ENCODE peak calls at places on chromosome 1, in six cellular contexts. H is A549, B is K562, Z is HepG2, G is endothelial cell of umbilical vein, R is GM12878. C is an unnamed sample.

GRCh38 chr1:42456010-42456753 is at the start of the genes PPCS and ZMYND12:
- DNase-seq in Z (peak; percentile 74), R (peak; percentile 83), B (peak; percentile 87), H (peak; percentile 89), G (peak; percentile 88), C (peak; percentile 95)

GRCh38 chr1:55143686-55144085 is 71.5 kb downstream of the USP24 start:
- DNase-seq in G (no peak), R (no peak), H (peak; percentile 54), B (peak; percentile 33), Z (peak; percentile 56), C (peak; percentile 13)

GRCh38 chr1:172764378-172764777 is 105.5 kb downstream of the FASLG start:
- DNase-seq in H (no peak), R (no peak), Z (no peak), G (peak; percentile 67), B (no peak), C (no peak)

GRCh38 chr1:96598416-96599168 is 123.0 kb upstream of the PTBP2 start:
- DNase-seq in G (no peak), H (no peak), B (no peak), R (no peak), Z (no peak), C (no peak)

GRCh38 chr1:231605389-231606100 is 21.0 kb upstream of the DISC1 start:
- DNase-seq in H (no peak), B (no peak), G (no peak), Z (no peak), R (no peak), C (no peak)

GRCh38 chr1:247228133-247228532 is 27.7 kb upstream of the VN1R5 start:
- DNase-seq in B (no peak), G (no peak), Z (no peak), H (no peak), R (no peak), C (peak; percentile 14)

GRCh38 chr1:117590273-117590925 is 15.4 kb upstream of the TENT5C start:
- DNase-seq in B (no peak), G (no peak), H (no peak), Z (no peak), R (no peak), C (no peak)

GRCh38 chr1:232923739-232924386 is 26.5 kb upstream of the NTPCR start:
- DNase-seq in Z (no peak), G (no peak), R (peak; percentile 39), B (no peak), H (no peak), C (no peak)

GRCh38 chr1:232319106-232319505 is 310.8 kb downstream of the SIPA1L2 start:
- DNase-seq in Z (no peak), B (no peak), H (no peak), G (no peak), R (no peak), C (no peak)

GRCh38 chr1:94383966-94384408 is 34.2 kb upstream of the ABCD3 start:
- DNase-seq in Z (peak; percentile 99), G (no peak), H (peak; percentile 93), R (peak; percentile 1), B (no peak), C (no peak)

GRCh38 chr1:39016604-39017171 is 9.5 kb upstream of the NDUFS5 start:
- DNase-seq in H (no peak), G (no peak), Z (peak; percentile 81), R (no peak), B (no peak), C (no peak)

DNA sequence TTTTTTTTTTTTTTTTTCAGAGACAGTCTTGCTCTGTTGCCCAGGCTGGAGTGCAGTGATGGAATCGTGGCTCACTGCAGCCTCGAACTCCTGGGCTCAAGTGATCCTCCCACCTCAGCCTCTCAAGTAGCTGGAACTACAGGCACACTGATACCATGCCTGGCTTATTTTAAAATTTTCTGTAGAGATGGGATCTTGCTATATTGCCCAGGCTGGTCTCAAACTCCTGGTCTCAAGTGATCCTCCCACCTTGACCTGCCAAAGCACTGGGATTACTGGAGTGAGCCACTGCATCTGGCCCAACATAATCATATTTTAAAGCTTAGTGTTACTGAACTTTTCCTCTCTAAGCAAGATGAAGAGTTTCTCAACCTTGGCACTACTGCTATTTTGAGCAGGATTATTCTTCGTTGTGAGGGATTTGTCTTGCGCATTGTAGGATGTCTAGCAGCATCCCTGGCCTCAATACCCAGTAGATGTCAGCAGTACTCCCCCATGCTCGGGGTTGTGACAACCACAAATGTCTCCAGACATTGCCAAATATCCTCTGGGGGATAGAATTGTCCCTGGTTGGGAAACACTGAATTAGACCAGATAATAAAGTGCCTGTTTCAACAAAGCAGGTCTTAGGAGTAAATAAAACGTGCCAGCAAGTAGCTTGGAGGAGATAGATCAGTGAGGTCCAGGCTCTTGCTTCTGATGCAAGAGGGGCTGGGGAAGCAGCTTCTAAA is 15.1 kb upstream of the THRAP3 start:
- DNase-seq in H (no peak), R (no peak), B (no peak), Z (no peak), G (no peak), C (peak; percentile 97)
- TF ChIP-seq POLR2A in H (no peak), R (no peak), B (no peak), Z (no peak), G (no peak), C (no peak)

GRCh38 chr1:201376464-201377374 is 761 bp downstream of the TNNT2 start:
- DNase-seq in R (no peak), B (peak; percentile 78), G (peak; percentile 40), Z (peak; percentile 39), H (peak; percentile 47), C (peak; percentile 36)
- TF ChIP-seq MYC in R (no peak), B (no peak), G (no peak), Z (no peak), H (no peak), C (no peak)

DNA sequence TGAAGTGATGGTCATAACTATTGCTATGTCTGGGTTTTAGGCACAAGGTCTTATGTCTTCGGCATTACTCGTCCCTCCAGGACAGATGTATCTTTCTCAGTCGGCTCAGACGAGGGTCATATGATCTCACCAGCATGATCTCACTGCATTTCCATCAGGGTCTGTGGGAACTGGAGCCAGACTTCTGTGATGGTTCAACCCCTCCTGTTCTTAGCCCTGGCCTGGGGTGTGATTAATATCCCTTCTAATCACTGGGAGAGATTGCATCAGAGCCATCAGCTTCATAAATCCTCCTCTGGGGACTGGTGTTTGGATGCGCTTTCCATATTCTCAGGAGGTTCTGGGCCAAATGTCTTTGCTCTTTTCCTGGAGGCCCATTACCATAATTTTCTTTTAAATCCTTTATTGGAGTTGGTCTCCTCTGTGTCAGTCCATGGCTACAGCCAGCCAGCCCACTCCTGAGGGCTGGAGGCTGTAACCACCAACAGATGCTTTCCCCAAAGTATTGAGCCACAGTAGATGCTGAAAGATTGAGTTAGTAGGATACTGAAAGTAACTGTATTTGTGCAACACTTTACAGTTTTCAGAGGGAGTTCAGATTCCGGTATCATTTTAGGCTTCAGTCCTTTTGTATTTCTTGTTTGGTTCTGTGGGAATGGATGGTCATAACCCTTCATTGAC is 20.0 kb downstream of the CACNA1E start:
- DNase-seq in R (no peak), G (no peak), B (no peak), Z (no peak), H (no peak), C (peak; percentile 70)
- H3K4me3 ChIP-seq in R (no peak overlapping the region), G (no peak overlapping the region), B (no peak overlapping the region), Z (no peak overlapping the region), H (no peak overlapping the region), C (no peak overlapping the region)

GRCh38 chr1:10398734-10399486 is at the start of gene PGD:
- DNase-seq in G (peak; percentile 98), H (peak; percentile 97), Z (peak; percentile 95), R (peak; percentile 89), B (peak; percentile 100), C (peak; percentile 99)
- TF ChIP-seq POLR2A in G (peak; percentile 87), H (peak; percentile 50), Z (peak; percentile 97), R (peak; percentile 95), B (peak; percentile 98), C (peak; percentile 41)

DNA sequence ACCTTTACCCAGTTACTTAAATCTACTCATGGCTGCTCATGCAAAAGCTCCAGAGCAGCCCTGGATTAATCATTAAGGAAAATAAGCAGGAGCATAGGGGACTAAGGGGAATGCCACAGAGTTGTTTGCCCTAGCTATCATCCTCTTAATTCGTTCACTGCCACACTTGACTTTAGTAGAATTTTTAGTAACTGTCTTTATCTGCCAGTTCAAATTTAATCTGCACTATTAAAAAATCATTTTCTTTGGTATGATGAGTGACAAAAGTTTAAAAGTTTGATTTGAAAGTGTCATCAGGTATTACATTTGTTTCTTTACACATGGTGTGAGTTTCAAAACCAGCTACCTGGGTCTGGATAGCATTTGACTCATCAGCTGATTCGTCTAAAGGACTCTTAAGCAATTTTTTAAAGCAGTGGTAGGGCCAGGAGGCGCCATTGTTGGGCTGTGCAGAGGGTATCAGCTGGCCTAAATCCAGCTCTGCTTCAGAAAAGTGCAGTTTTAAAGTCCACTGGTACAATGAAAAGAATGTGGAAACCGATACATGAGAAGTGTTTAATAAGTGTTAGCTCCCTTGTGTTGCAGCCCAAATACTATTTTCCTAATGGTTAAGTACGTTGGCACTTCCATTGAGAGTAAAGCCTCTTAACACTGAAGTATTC is 69.9 kb upstream of the DR1 start:
- DNase-seq in B (no peak), Z (peak; percentile 86), H (peak; percentile 21), G (no peak), R (no peak), C (no peak)
- TF ChIP-seq MYC in B (no peak), Z (no peak), H (no peak), G (no peak), R (no peak), C (no peak)

DNA sequence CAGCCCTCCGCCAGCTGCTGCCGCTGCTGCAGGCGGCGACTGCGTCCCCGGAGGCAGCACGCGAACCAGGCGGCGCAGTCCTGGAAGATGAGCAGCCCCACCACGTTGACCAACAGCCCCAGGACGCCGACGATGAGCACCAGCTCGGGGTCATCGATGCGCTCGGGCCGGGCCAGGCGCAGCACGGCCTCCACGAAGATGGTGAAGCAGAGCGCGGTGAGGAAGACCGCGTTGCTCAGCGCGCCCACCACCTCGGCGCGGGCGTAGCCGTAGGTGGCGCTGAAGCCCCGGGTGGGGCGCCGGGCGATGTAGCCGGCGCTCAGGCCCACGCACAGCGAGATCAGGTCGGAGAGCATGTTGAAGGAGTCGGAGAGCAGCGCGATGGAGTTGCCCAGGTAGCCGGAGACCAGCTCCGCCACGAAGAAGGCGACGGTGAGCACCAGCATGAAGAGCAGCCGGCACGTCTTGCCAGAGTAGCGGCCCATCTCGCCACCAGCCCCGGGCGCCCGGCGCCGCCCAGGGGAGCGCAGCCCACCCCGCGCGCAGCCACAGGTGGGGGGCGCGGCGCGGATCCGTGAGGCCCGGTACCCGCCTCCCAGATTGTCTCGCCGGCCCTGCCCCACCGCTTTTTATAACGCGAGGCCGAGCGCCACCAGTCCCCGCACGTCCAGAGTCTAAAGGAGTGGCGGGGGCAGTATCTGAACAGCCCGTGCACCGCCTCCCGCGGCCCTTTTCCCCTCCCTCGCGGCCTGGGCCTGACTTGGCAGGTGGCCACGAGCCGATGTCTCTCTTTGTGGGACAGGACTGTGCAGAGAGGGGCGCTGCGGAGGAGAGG is at the start of gene SLC30A10:
- DNase-seq in B (peak; percentile 82), R (no peak), H (peak; percentile 18), G (peak; percentile 9), Z (peak; percentile 4), C (no peak)
- H3K4me3 ChIP-seq in B (peak within 1 kb of the TSS; percentile 66), R (peak within 1 kb of the TSS; percentile 27), H (peak within 1 kb of the TSS; percentile 55), G (peak within 1 kb of the TSS; percentile 3), Z (peak within 1 kb of the TSS; percentile 81), C (no peak within 1 kb of the TSS)

GRCh38 chr1:153459655-153460054 is 796 bp downstream of the S100A7 start:
- DNase-seq in G (no peak), Z (no peak), B (no peak), H (no peak), R (no peak), C (no peak)

GRCh38 chr1:153460551-153460950 is at the start of gene S100A7:
- DNase-seq in G (no peak), B (no peak), Z (no peak), H (no peak), R (no peak), C (no peak)

GRCh38 chr1:153456396-153456795 is 4.1 kb downstream of the S100A7 start:
- DNase-seq in Z (no peak), G (no peak), B (no peak), R (no peak), H (no peak), C (no peak)
- TF ChIP-seq POLR2A in Z (no peak), G (no peak), B (no peak), R (no peak), H (no peak), C (no peak)